ENCODE peak calls at places on chromosomes 6 and 20, in seven cellular contexts. One of them, this sample, is unnamed.

GRCh38 chr6:28944412-28945006 is 20.7 kb upstream of the TRIM27 start:
- DNase-seq in HFF-Myc: peak; percentile 58
- DNase-seq in cardiac fibroblast: peak; percentile 94
- DNase-seq in GM12864: peak; percentile 55
- DNase-seq in brain microvascular endothelial cell: peak; percentile 77
- DNase-seq in CD8-positive, alpha-beta T cell: peak; percentile 53
- DNase-seq in cardiac muscle cell: peak; percentile 86
- DNase-seq in this sample: peak; percentile 87

GRCh38 chr6:38436726-38437465 is 202.8 kb downstream of the BTBD9 start:
- DNase-seq in HFF-Myc: no peak
- DNase-seq in cardiac fibroblast: peak; percentile 79
- DNase-seq in GM12864: no peak
- DNase-seq in brain microvascular endothelial cell: peak; percentile 28
- DNase-seq in CD8-positive, alpha-beta T cell: no peak
- DNase-seq in cardiac muscle cell: peak; percentile 54
- DNase-seq in this sample: no peak

GRCh38 chr20:19888269-19888669 is 128.9 kb upstream of the NAA20 start:
- DNase-seq in HFF-Myc: no peak
- DNase-seq in cardiac fibroblast: peak; percentile 33
- DNase-seq in GM12864: no peak
- DNase-seq in brain microvascular endothelial cell: no peak
- DNase-seq in CD8-positive, alpha-beta T cell: no peak
- DNase-seq in cardiac muscle cell: no peak
- DNase-seq in this sample: no peak

GRCh38 chr6:87698618-87699017 is 3.4 kb downstream of the AKIRIN2 start:
- DNase-seq in HFF-Myc: no peak
- DNase-seq in cardiac fibroblast: peak; percentile 39
- DNase-seq in GM12864: no peak
- DNase-seq in brain microvascular endothelial cell: no peak
- DNase-seq in CD8-positive, alpha-beta T cell: no peak
- DNase-seq in cardiac muscle cell: no peak
- DNase-seq in this sample: peak; percentile 55

GRCh38 chr20:7217606-7218005 is 450.1 kb downstream of the BMP2 start:
- DNase-seq in HFF-Myc: no peak
- DNase-seq in cardiac fibroblast: no peak
- DNase-seq in GM12864: no peak
- DNase-seq in brain microvascular endothelial cell: no peak
- DNase-seq in CD8-positive, alpha-beta T cell: no peak
- DNase-seq in cardiac muscle cell: no peak
- DNase-seq in this sample: no peak

GRCh38 chr6:121492536-121492935 is 57.1 kb downstream of the GJA1 start:
- DNase-seq in HFF-Myc: no peak
- DNase-seq in cardiac fibroblast: no peak
- DNase-seq in GM12864: no peak
- DNase-seq in brain microvascular endothelial cell: no peak
- DNase-seq in CD8-positive, alpha-beta T cell: no peak
- DNase-seq in cardiac muscle cell: no peak
- DNase-seq in this sample: no peak

GRCh38 chr20:2133318-2134183 is 31.9 kb downstream of the STK35 start:
- DNase-seq in HFF-Myc: no peak
- DNase-seq in cardiac fibroblast: peak; percentile 77
- DNase-seq in GM12864: no peak
- DNase-seq in brain microvascular endothelial cell: peak; percentile 46
- DNase-seq in CD8-positive, alpha-beta T cell: no peak
- DNase-seq in cardiac muscle cell: peak; percentile 71
- DNase-seq in this sample: no peak

GRCh38 chr20:50113420-50114224 is 672 bp upstream of the UBE2V1 start:
- DNase-seq in HFF-Myc: no peak
- DNase-seq in cardiac fibroblast: no peak
- DNase-seq in GM12864: no peak
- DNase-seq in brain microvascular endothelial cell: no peak
- DNase-seq in CD8-positive, alpha-beta T cell: no peak
- DNase-seq in cardiac muscle cell: no peak
- DNase-seq in this sample: no peak

GRCh38 chr20:23112595-23112994 is 26.5 kb upstream of the CD93 start:
- DNase-seq in HFF-Myc: no peak
- DNase-seq in cardiac fibroblast: no peak
- DNase-seq in GM12864: no peak
- DNase-seq in brain microvascular endothelial cell: no peak
- DNase-seq in CD8-positive, alpha-beta T cell: no peak
- DNase-seq in cardiac muscle cell: no peak
- DNase-seq in this sample: no peak
- TF ChIP-seq CTCF in HFF-Myc: no peak
- TF ChIP-seq CTCF in cardiac fibroblast: no peak
- TF ChIP-seq CTCF in GM12864: no peak
- TF ChIP-seq CTCF in brain microvascular endothelial cell: no peak
- TF ChIP-seq CTCF in CD8-positive, alpha-beta T cell: no peak
- TF ChIP-seq CTCF in cardiac muscle cell: no peak
- TF ChIP-seq CTCF in this sample: no peak

GRCh38 chr20:45311589-45312211 is 3.6 kb upstream of the MATN4 start:
- DNase-seq in HFF-Myc: no peak
- DNase-seq in cardiac fibroblast: peak; percentile 57
- DNase-seq in GM12864: no peak
- DNase-seq in brain microvascular endothelial cell: no peak
- DNase-seq in CD8-positive, alpha-beta T cell: peak; percentile 41
- DNase-seq in cardiac muscle cell: peak; percentile 65
- DNase-seq in this sample: peak; percentile 68

GRCh38 chr20:45309075-45309474 is 976 bp upstream of the MATN4 start:
- DNase-seq in HFF-Myc: no peak
- DNase-seq in cardiac fibroblast: no peak
- DNase-seq in GM12864: no peak
- DNase-seq in brain microvascular endothelial cell: no peak
- DNase-seq in CD8-positive, alpha-beta T cell: no peak
- DNase-seq in cardiac muscle cell: no peak
- DNase-seq in this sample: no peak

GRCh38 chr20:45313943-45314342 is 5.8 kb upstream of the MATN4 start:
- DNase-seq in HFF-Myc: no peak
- DNase-seq in cardiac fibroblast: no peak
- DNase-seq in GM12864: no peak
- DNase-seq in brain microvascular endothelial cell: no peak
- DNase-seq in CD8-positive, alpha-beta T cell: no peak
- DNase-seq in cardiac muscle cell: no peak
- DNase-seq in this sample: no peak

GRCh38 chr20:45313065-45313695 is 5.1 kb upstream of the MATN4 start:
- DNase-seq in HFF-Myc: no peak
- DNase-seq in cardiac fibroblast: no peak
- DNase-seq in GM12864: no peak
- DNase-seq in brain microvascular endothelial cell: no peak
- DNase-seq in CD8-positive, alpha-beta T cell: no peak
- DNase-seq in cardiac muscle cell: no peak
- DNase-seq in this sample: no peak

GRCh38 chr20:45312241-45312640 is 4.1 kb upstream of the MATN4 start:
- DNase-seq in HFF-Myc: no peak
- DNase-seq in cardiac fibroblast: no peak
- DNase-seq in GM12864: no peak
- DNase-seq in brain microvascular endothelial cell: no peak
- DNase-seq in CD8-positive, alpha-beta T cell: no peak
- DNase-seq in cardiac muscle cell: no peak
- DNase-seq in this sample: no peak
- H3K4me3 ChIP-seq in HFF-Myc: no peak overlapping the region
- H3K4me3 ChIP-seq in cardiac fibroblast: no peak overlapping the region
- H3K4me3 ChIP-seq in GM12864: no peak overlapping the region
- H3K4me3 ChIP-seq in brain microvascular endothelial cell: no peak overlapping the region
- H3K4me3 ChIP-seq in CD8-positive, alpha-beta T cell: no peak overlapping the region
- H3K4me3 ChIP-seq in cardiac muscle cell: no peak overlapping the region
- H3K4me3 ChIP-seq in this sample: no peak overlapping the region

GRCh38 chr6:100568255-100568654 is 103.5 kb upstream of the SIM1 start:
- DNase-seq in HFF-Myc: no peak
- DNase-seq in cardiac fibroblast: no peak
- DNase-seq in GM12864: no peak
- DNase-seq in brain microvascular endothelial cell: peak; percentile 18
- DNase-seq in CD8-positive, alpha-beta T cell: no peak
- DNase-seq in cardiac muscle cell: no peak
- DNase-seq in this sample: no peak

GRCh38 chr6:100577425-100577824 is 112.7 kb upstream of the SIM1 start:
- DNase-seq in HFF-Myc: no peak
- DNase-seq in cardiac fibroblast: no peak
- DNase-seq in GM12864: no peak
- DNase-seq in brain microvascular endothelial cell: no peak
- DNase-seq in CD8-positive, alpha-beta T cell: no peak
- DNase-seq in cardiac muscle cell: no peak
- DNase-seq in this sample: no peak

GRCh38 chr6:100574836-100575235 is 110.1 kb upstream of the SIM1 start:
- DNase-seq in HFF-Myc: no peak
- DNase-seq in cardiac fibroblast: no peak
- DNase-seq in GM12864: no peak
- DNase-seq in brain microvascular endothelial cell: no peak
- DNase-seq in CD8-positive, alpha-beta T cell: no peak
- DNase-seq in cardiac muscle cell: no peak
- DNase-seq in this sample: no peak

DNA sequence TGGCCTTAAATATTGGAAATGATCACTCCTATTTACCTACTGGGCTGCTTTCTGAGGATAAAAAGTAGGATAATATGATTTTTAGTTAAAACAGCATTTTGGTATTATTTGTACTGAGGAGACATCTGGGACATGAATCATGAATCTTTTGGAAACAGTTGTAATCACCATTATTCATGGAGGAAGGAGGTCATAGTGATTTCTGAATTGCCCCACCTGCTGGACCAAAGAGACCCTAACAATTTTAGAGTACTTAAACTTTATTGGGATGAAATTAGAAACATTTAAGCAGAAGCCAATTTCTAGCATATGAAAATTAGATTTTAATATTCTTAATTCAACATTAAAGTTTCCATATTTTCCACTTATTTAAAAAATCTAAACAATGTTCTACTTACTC is 108.4 kb upstream of the SIM1 start:
- DNase-seq in HFF-Myc: peak; percentile 16
- DNase-seq in cardiac fibroblast: peak; percentile 83
- DNase-seq in GM12864: no peak
- DNase-seq in brain microvascular endothelial cell: peak; percentile 50
- DNase-seq in CD8-positive, alpha-beta T cell: no peak
- DNase-seq in cardiac muscle cell: peak; percentile 61
- DNase-seq in this sample: peak; percentile 5
- TF ChIP-seq CTCF in HFF-Myc: peak; percentile 31
- TF ChIP-seq CTCF in cardiac fibroblast: peak; percentile 46
- TF ChIP-seq CTCF in GM12864: peak; percentile 19
- TF ChIP-seq CTCF in brain microvascular endothelial cell: peak; percentile 59
- TF ChIP-seq CTCF in CD8-positive, alpha-beta T cell: no peak
- TF ChIP-seq CTCF in cardiac muscle cell: peak; percentile 45
- TF ChIP-seq CTCF in this sample: peak; percentile 1

DNA sequence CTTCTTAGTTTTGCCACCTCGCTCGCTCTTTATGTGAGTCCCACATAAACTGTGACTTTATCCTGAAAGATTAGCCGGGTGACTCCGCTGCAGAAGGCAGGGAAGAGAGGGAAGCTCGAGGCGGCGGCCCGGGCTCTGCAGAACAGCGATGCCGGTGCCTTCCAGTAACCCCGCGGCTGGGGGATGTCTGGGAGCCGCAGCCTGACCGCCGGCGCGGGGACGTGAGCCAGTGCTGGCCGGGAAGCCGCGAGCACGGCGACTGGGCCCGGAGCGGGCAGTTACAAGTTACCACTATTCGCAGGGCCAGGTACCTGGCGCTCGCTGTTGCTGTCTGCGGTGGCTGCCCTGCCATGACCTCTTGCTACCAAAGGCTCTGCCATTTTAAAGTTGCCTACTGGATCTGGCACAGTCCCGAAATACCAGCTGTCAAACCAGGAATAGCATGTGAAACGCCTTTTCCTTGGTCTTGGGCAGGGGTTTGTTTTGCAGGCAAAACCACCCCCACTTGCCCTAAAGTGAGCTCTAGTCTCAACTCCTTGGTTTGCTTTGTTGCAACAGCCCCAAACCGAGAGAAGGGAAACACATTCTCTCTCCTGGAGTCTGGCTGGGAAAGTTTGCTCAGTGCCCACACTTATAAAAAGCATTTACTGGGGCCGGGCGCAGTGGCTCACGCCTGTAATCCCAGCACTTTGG is 124.0 kb upstream of the SLC2A12 start:
- DNase-seq in HFF-Myc: no peak
- DNase-seq in cardiac fibroblast: peak; percentile 35
- DNase-seq in GM12864: no peak
- DNase-seq in brain microvascular endothelial cell: peak; percentile 49
- DNase-seq in CD8-positive, alpha-beta T cell: no peak
- DNase-seq in cardiac muscle cell: peak; percentile 82
- DNase-seq in this sample: no peak
- H3K4me3 ChIP-seq in HFF-Myc: peak overlapping the region; percentile 66
- H3K4me3 ChIP-seq in cardiac fibroblast: peak overlapping the region; percentile 76
- H3K4me3 ChIP-seq in GM12864: peak overlapping the region; percentile 81
- H3K4me3 ChIP-seq in brain microvascular endothelial cell: peak overlapping the region; percentile 78
- H3K4me3 ChIP-seq in CD8-positive, alpha-beta T cell: no peak overlapping the region
- H3K4me3 ChIP-seq in cardiac muscle cell: peak overlapping the region; percentile 68
- H3K4me3 ChIP-seq in this sample: peak overlapping the region; percentile 84

GRCh38 chr6:84766118-84766683 is 1.8 kb upstream of the TBX18 start:
- DNase-seq in HFF-Myc: no peak
- DNase-seq in cardiac fibroblast: no peak
- DNase-seq in GM12864: no peak
- DNase-seq in brain microvascular endothelial cell: no peak
- DNase-seq in CD8-positive, alpha-beta T cell: no peak
- DNase-seq in cardiac muscle cell: peak; percentile 76
- DNase-seq in this sample: no peak

GRCh38 chr6:84763397-84764331 is 734 bp downstream of the TBX18 start:
- DNase-seq in HFF-Myc: peak; percentile 84
- DNase-seq in cardiac fibroblast: peak; percentile 96
- DNase-seq in GM12864: no peak
- DNase-seq in brain microvascular endothelial cell: peak; percentile 89
- DNase-seq in CD8-positive, alpha-beta T cell: no peak
- DNase-seq in cardiac muscle cell: peak; percentile 96
- DNase-seq in this sample: no peak

GRCh38 chr6:84762941-84763396 is 1.4 kb downstream of the TBX18 start:
- DNase-seq in HFF-Myc: no peak
- DNase-seq in cardiac fibroblast: no peak
- DNase-seq in GM12864: no peak
- DNase-seq in brain microvascular endothelial cell: no peak
- DNase-seq in CD8-positive, alpha-beta T cell: no peak
- DNase-seq in cardiac muscle cell: no peak
- DNase-seq in this sample: no peak

GRCh38 chr6:84762220-84762940 is 2.0 kb downstream of the TBX18 start:
- DNase-seq in HFF-Myc: no peak
- DNase-seq in cardiac fibroblast: peak; percentile 75
- DNase-seq in GM12864: no peak
- DNase-seq in brain microvascular endothelial cell: no peak
- DNase-seq in CD8-positive, alpha-beta T cell: no peak
- DNase-seq in cardiac muscle cell: peak; percentile 70
- DNase-seq in this sample: no peak

DNA sequence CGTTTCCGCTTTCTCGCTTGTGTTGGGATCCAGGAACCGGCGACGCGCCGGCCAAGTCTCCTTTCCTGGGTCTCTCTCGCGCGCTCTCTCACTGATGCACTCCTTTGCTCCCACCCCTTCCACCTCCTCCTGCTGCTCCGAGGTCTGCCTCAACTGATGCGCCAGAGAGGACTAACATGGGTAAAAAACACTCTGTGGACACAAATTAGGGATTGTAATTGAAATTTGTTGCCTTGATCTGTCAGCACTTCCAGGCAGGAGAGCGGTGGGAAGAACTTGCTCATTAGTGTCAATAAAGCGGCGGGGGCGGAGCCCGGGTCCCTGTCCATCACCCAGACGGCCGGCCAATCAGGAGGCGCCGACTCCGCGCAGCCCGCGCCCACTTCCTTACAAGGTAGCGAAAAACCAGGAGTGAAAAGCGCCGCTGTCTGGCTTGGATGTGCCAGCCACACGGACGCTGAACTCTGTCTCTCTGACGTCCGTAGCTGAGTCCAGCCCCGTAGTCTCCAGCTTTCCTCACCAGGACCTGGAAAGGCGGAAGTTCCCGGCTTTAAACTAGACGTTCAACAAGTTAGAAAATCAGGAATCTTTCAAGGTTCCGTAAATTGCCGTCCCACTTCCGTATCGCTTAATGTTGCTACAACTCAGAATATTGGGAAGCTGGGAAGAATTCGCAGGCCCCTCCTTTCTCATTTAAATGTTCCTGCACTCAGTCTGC is at the start of gene TBX18:
- DNase-seq in HFF-Myc: peak; percentile 99
- DNase-seq in cardiac fibroblast: peak; percentile 100
- DNase-seq in GM12864: no peak
- DNase-seq in brain microvascular endothelial cell: peak; percentile 100
- DNase-seq in CD8-positive, alpha-beta T cell: no peak
- DNase-seq in cardiac muscle cell: peak; percentile 100
- DNase-seq in this sample: no peak
- TF ChIP-seq CTCF in HFF-Myc: no peak
- TF ChIP-seq CTCF in cardiac fibroblast: no peak
- TF ChIP-seq CTCF in GM12864: no peak
- TF ChIP-seq CTCF in brain microvascular endothelial cell: no peak
- TF ChIP-seq CTCF in CD8-positive, alpha-beta T cell: no peak
- TF ChIP-seq CTCF in cardiac muscle cell: peak; percentile 22
- TF ChIP-seq CTCF in this sample: no peak